ENCODE peak calls at places on chromosome 19, in five cellular contexts. Z is fibroblast of the conjunctiva; O is naive thymus-derived CD8-positive, alpha-beta T cell; V is NCI-H1694 treated with DMSO at 0.1 percent for 48 hours; N is stimulated activated CD4-positive, alpha-beta T cell treated with anti-CD3 and anti-CD28 coated beads, Interleukin-15, amount 100 ng/mL, for 1 hour. K is an unnamed sample.

GRCh38 chr19:35777411-35777841 is 2.1 kb downstream of the ARHGAP33 start:
- DNase-seq in Z (no peak), O (no peak), V (no peak), N (no peak), K (no peak)

GRCh38 chr19:47514869-47515588 is at the start of gene NAPA:
- DNase-seq in Z (peak; percentile 100), O (peak; percentile 100), V (peak; percentile 99), N (peak; percentile 100), K (peak; percentile 100)

GRCh38 chr19:51810228-51810627 is 15.3 kb downstream of the FPR3 start:
- DNase-seq in Z (no peak), O (no peak), V (no peak), N (no peak), K (no peak)

GRCh38 chr19:13212759-13213330 is 62.6 kb downstream of the IER2 start:
- DNase-seq in Z (peak; percentile 20), O (peak; percentile 49), V (peak; percentile 10), N (peak; percentile 43), K (peak; percentile 87)

GRCh38 chr19:40252395-40252794 is 25.9 kb upstream of the CCNP start:
- DNase-seq in Z (no peak), O (no peak), V (no peak), N (no peak), K (no peak)

GRCh38 chr19:46718157-46718933 is 1.4 kb upstream of the PRKD2 start:
- DNase-seq in Z (no peak), O (peak; percentile 46), V (no peak), N (peak; percentile 34), K (no peak)

GRCh38 chr19:58229255-58229639 is 533 bp downstream of the ZNF544 start:
- DNase-seq in Z (peak; percentile 14), O (no peak), V (no peak), N (no peak), K (peak; percentile 44)

GRCh38 chr19:1236566-1236965 is 1.2 kb downstream of the CBARP start:
- DNase-seq in Z (no peak), O (no peak), V (no peak), N (no peak), K (no peak)

GRCh38 chr19:42634409-42635232 is 39.9 kb upstream of the CEACAM8 start:
- DNase-seq in Z (peak; percentile 5), O (no peak), V (no peak), N (no peak), K (peak; percentile 59)

GRCh38 chr19:38303517-38304351 is at the start of gene C19orf33:
- DNase-seq in Z (no peak), O (no peak), V (no peak), N (no peak), K (no peak)

GRCh38 chr19:58395220-58395978 is at the start of gene RNF225:
- DNase-seq in Z (no peak), O (no peak), V (no peak), N (no peak), K (peak; percentile 46)

GRCh38 chr19:49297403-49297802 is 27.6 kb downstream of the SLC6A16 start:
- DNase-seq in Z (peak; percentile 24), O (no peak), V (no peak), N (no peak), K (no peak)

GRCh38 chr19:30097746-30098280 is 155.8 kb downstream of the URI1 start:
- DNase-seq in Z (no peak), O (no peak), V (no peak), N (no peak), K (no peak)

K was measured in K562.